ENCODE peak calls at places on chromosomes 3 and 15, in four cellular contexts. One of them, this sample, is unnamed. For H3K9me3, the result is how much of the 10 kb centered on the place peaks cover.

GRCh38 chr3:105354429-105354828 is 12.3 kb upstream of the ALCAM start:
- DNase-seq in uterus: no peak
- DNase-seq in cardiac muscle cell: peak
- DNase-seq in AG04450: no peak
- DNase-seq in this sample: no peak

GRCh38 chr3:174858353-174858752 is 781 bp upstream of the NAALADL2 start:
- DNase-seq in cardiac muscle cell: no peak
- DNase-seq in AG04450: no peak
- DNase-seq in uterus: no peak
- DNase-seq in this sample: no peak

GRCh38 chr3:129482721-129483120 is 42.7 kb downstream of the IFT122 start:
- DNase-seq in AG04450: no peak
- DNase-seq in uterus: no peak
- DNase-seq in cardiac muscle cell: no peak
- DNase-seq in this sample: peak

GRCh38 chr3:13391308-13391707 is 28.8 kb downstream of the NUP210 start:
- DNase-seq in AG04450: no peak
- DNase-seq in cardiac muscle cell: no peak
- DNase-seq in uterus: no peak
- DNase-seq in this sample: peak

GRCh38 chr3:187027531-187027936 is 97.2 kb downstream of the ST6GAL1 start:
- DNase-seq in cardiac muscle cell: no peak
- DNase-seq in uterus: no peak
- DNase-seq in AG04450: no peak
- DNase-seq in this sample: peak

GRCh38 chr3:24340161-24340560 is 154.5 kb downstream of the THRB start:
- DNase-seq in cardiac muscle cell: no peak
- DNase-seq in AG04450: no peak
- DNase-seq in uterus: no peak
- DNase-seq in this sample: no peak

GRCh38 chr15:67943961-67944674 is 104.3 kb upstream of the RNU6-1 start:
- DNase-seq in uterus: peak
- DNase-seq in cardiac muscle cell: peak
- DNase-seq in AG04450: no peak
- DNase-seq in this sample: no peak

GRCh38 chr15:22955544-22956085 is 24.6 kb downstream of the CYFIP1 start:
- DNase-seq in AG04450: no peak
- DNase-seq in cardiac muscle cell: no peak
- DNase-seq in uterus: no peak
- DNase-seq in this sample: no peak

GRCh38 chr3:64023187-64023860 is at the start of gene PSMD6:
- DNase-seq in uterus: peak
- DNase-seq in AG04450: peak
- DNase-seq in cardiac muscle cell: peak
- DNase-seq in this sample: peak

GRCh38 chr3:138460536-138461205 is 26.3 kb downstream of the ESYT3 start:
- DNase-seq in cardiac muscle cell: no peak
- DNase-seq in AG04450: no peak
- DNase-seq in uterus: no peak
- DNase-seq in this sample: no peak

GRCh38 chr3:62467936-62468722 is 94.8 kb upstream of the FEZF2 start:
- DNase-seq in AG04450: no peak
- DNase-seq in uterus: no peak
- DNase-seq in cardiac muscle cell: no peak
- DNase-seq in this sample: no peak

GRCh38 chr3:76958231-76958630 is 81.7 kb upstream of the ROBO2 start:
- DNase-seq in AG04450: no peak
- DNase-seq in uterus: no peak
- DNase-seq in cardiac muscle cell: no peak
- DNase-seq in this sample: no peak

GRCh38 chr3:3113042-3113709 is 3.0 kb upstream of the IL5RA start:
- DNase-seq in cardiac muscle cell: peak
- DNase-seq in uterus: no peak
- DNase-seq in AG04450: no peak
- DNase-seq in this sample: no peak

GRCh38 chr3:124966557-124967480 is 32.3 kb upstream of the MUC13 start:
- DNase-seq in cardiac muscle cell: no peak
- DNase-seq in uterus: no peak
- DNase-seq in AG04450: no peak
- DNase-seq in this sample: no peak

GRCh38 chr15:58484794-58485600 is 53.2 kb downstream of the LIPC start:
- DNase-seq in cardiac muscle cell: no peak
- DNase-seq in uterus: no peak
- DNase-seq in AG04450: no peak
- DNase-seq in this sample: no peak

GRCh38 chr3:167091186-167091585 is 288.9 kb downstream of the ZBBX start:
- DNase-seq in AG04450: no peak
- DNase-seq in cardiac muscle cell: no peak
- DNase-seq in uterus: no peak
- DNase-seq in this sample: no peak

GRCh38 chr3:73681198-73681597 is 56.5 kb upstream of the PDZRN3 start:
- DNase-seq in uterus: no peak
- DNase-seq in AG04450: no peak
- DNase-seq in cardiac muscle cell: no peak
- DNase-seq in this sample: no peak

GRCh38 chr15:92803852-92804609 is 96.1 kb upstream of the CHD2 start:
- DNase-seq in cardiac muscle cell: peak
- DNase-seq in uterus: peak
- DNase-seq in AG04450: peak
- DNase-seq in this sample: no peak

GRCh38 chr3:51975857-51976549 is 1.1 kb downstream of the ABHD14A start:
- DNase-seq in AG04450: no peak
- DNase-seq in uterus: peak
- DNase-seq in cardiac muscle cell: peak
- DNase-seq in this sample: peak

GRCh38 chr15:58056015-58056414 is 9.5 kb downstream of the ALDH1A2 start:
- DNase-seq in AG04450: no peak
- DNase-seq in cardiac muscle cell: no peak
- DNase-seq in uterus: no peak
- DNase-seq in this sample: no peak

GRCh38 chr15:71060983-71061382 is 54.3 kb upstream of the THSD4 start:
- DNase-seq in AG04450: no peak
- DNase-seq in uterus: no peak
- DNase-seq in cardiac muscle cell: no peak
- DNase-seq in this sample: no peak

GRCh38 chr15:70680817-70681216 is 82.5 kb downstream of the UACA start:
- DNase-seq in AG04450: no peak
- DNase-seq in cardiac muscle cell: no peak
- DNase-seq in uterus: no peak
- DNase-seq in this sample: no peak

GRCh38 chr3:187227658-187228258 is 30.5 kb downstream of the RTP1 start:
- DNase-seq in uterus: no peak
- DNase-seq in cardiac muscle cell: peak
- DNase-seq in AG04450: peak
- DNase-seq in this sample: no peak

GRCh38 chr15:48330045-48330840 is 986 bp upstream of the DUT start:
- DNase-seq in uterus: no peak
- DNase-seq in cardiac muscle cell: peak
- DNase-seq in AG04450: no peak
- DNase-seq in this sample: no peak

GRCh38 chr3:44659015-44659414 is 10.5 kb downstream of the ZNF35 start:
- DNase-seq in AG04450: no peak
- DNase-seq in cardiac muscle cell: no peak
- DNase-seq in uterus: no peak
- DNase-seq in this sample: no peak
- H3K9me3 ChIP-seq in AG04450: under half
- H3K9me3 ChIP-seq in cardiac muscle cell: under half
- H3K9me3 ChIP-seq in uterus: under half
- H3K9me3 ChIP-seq in this sample: under half

GRCh38 chr15:28935316-28935715 is 49.5 kb downstream of the APBA2 start:
- DNase-seq in cardiac muscle cell: no peak
- DNase-seq in AG04450: no peak
- DNase-seq in uterus: no peak
- DNase-seq in this sample: peak
- TF ChIP-seq CTCF in cardiac muscle cell: peak
- TF ChIP-seq CTCF in AG04450: peak
- TF ChIP-seq CTCF in uterus: no peak
- TF ChIP-seq CTCF in this sample: peak

GRCh38 chr15:79919749-79920511 is 23.1 kb upstream of the MTHFS start:
- DNase-seq in AG04450: no peak
- DNase-seq in uterus: no peak
- DNase-seq in cardiac muscle cell: no peak
- DNase-seq in this sample: peak

GRCh38 chr15:79922512-79923067 is 25.8 kb upstream of the MTHFS start:
- DNase-seq in cardiac muscle cell: no peak
- DNase-seq in uterus: no peak
- DNase-seq in AG04450: no peak
- DNase-seq in this sample: no peak

GRCh38 chr15:79916424-79916823 is 19.6 kb upstream of the MTHFS start:
- DNase-seq in AG04450: no peak
- DNase-seq in uterus: no peak
- DNase-seq in cardiac muscle cell: no peak
- DNase-seq in this sample: no peak

GRCh38 chr15:79918278-79918677 is 21.5 kb upstream of the MTHFS start:
- DNase-seq in AG04450: no peak
- DNase-seq in cardiac muscle cell: no peak
- DNase-seq in uterus: no peak
- DNase-seq in this sample: no peak

GRCh38 chr15:79919090-79919748 is 22.4 kb upstream of the MTHFS start:
- DNase-seq in uterus: no peak
- DNase-seq in AG04450: no peak
- DNase-seq in cardiac muscle cell: no peak
- DNase-seq in this sample: no peak
- H3K9me3 ChIP-seq in uterus: under half
- H3K9me3 ChIP-seq in AG04450: half or more
- H3K9me3 ChIP-seq in cardiac muscle cell: under half
- H3K9me3 ChIP-seq in this sample: half or more

DNA sequence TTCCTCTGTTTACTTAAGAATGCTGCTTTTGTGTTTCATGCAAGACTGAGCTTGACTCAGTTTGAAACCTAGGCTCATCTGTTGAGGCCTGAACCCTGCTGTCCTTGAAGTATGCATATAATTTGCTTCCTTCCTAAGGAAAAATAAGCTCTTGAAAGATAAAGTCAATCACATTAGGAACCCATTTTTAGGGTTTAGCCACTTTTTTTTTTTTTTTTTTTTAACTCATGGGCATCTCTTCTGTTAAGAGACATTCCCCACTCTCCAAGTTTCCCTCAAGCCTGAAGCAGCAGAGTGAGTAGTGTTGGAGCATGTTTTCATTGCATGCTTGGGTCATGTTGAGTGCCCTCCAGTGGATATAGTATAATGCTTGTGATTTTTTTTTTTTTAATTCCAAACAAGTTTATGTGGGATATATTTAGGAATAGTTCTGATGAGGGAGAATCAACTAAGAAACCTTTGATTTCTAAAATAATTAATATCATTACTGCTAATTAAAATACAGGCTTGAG is 3.6 kb downstream of the CTNNB1 start:
- DNase-seq in cardiac muscle cell: peak
- DNase-seq in AG04450: no peak
- DNase-seq in uterus: no peak
- DNase-seq in this sample: peak
- TF ChIP-seq CTCF in cardiac muscle cell: peak
- TF ChIP-seq CTCF in AG04450: peak
- TF ChIP-seq CTCF in uterus: peak
- TF ChIP-seq CTCF in this sample: peak

GRCh38 chr15:25087137-25087536 is 132.3 kb downstream of the SNRPN start:
- DNase-seq in AG04450: no peak
- DNase-seq in uterus: no peak
- DNase-seq in cardiac muscle cell: no peak
- DNase-seq in this sample: no peak

GRCh38 chr15:25091421-25092158 is 136.8 kb downstream of the SNRPN start:
- DNase-seq in uterus: no peak
- DNase-seq in AG04450: no peak
- DNase-seq in cardiac muscle cell: no peak
- DNase-seq in this sample: no peak

GRCh38 chr15:25090073-25090733 is 135.4 kb downstream of the SNRPN start:
- DNase-seq in AG04450: no peak
- DNase-seq in uterus: no peak
- DNase-seq in cardiac muscle cell: no peak
- DNase-seq in this sample: no peak

GRCh38 chr15:25088261-25088790 is 133.5 kb downstream of the SNRPN start:
- DNase-seq in uterus: no peak
- DNase-seq in AG04450: no peak
- DNase-seq in cardiac muscle cell: no peak
- DNase-seq in this sample: no peak

GRCh38 chr15:25089577-25089976 is 134.8 kb downstream of the SNRPN start:
- DNase-seq in uterus: no peak
- DNase-seq in cardiac muscle cell: no peak
- DNase-seq in AG04450: no peak
- DNase-seq in this sample: no peak
- H3K9me3 ChIP-seq in uterus: half or more
- H3K9me3 ChIP-seq in cardiac muscle cell: under half
- H3K9me3 ChIP-seq in AG04450: half or more
- H3K9me3 ChIP-seq in this sample: under half

DNA sequence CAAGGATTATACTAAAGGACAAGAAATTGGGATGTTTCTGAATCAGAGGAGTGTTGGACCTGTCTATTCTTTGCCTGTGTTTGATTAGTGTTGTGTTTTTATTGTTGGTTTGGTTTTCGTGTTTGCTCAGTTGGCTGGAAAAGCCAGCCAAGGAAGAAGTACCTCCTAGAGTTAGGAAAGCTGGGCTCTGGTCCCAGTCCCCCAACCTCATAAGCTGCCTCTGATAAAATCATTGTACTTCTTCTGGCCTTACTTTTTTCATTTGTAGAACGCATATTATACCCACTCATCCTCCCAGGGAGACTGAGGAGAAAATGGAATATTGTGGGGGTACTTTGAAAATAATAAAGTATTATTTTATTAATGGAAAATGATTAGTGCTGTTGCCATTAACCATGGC is 177.4 kb upstream of the TRIM42 start:
- DNase-seq in cardiac muscle cell: no peak
- DNase-seq in uterus: no peak
- DNase-seq in AG04450: no peak
- DNase-seq in this sample: no peak
- TF ChIP-seq CTCF in cardiac muscle cell: no peak
- TF ChIP-seq CTCF in uterus: no peak
- TF ChIP-seq CTCF in AG04450: no peak
- TF ChIP-seq CTCF in this sample: no peak

DNA sequence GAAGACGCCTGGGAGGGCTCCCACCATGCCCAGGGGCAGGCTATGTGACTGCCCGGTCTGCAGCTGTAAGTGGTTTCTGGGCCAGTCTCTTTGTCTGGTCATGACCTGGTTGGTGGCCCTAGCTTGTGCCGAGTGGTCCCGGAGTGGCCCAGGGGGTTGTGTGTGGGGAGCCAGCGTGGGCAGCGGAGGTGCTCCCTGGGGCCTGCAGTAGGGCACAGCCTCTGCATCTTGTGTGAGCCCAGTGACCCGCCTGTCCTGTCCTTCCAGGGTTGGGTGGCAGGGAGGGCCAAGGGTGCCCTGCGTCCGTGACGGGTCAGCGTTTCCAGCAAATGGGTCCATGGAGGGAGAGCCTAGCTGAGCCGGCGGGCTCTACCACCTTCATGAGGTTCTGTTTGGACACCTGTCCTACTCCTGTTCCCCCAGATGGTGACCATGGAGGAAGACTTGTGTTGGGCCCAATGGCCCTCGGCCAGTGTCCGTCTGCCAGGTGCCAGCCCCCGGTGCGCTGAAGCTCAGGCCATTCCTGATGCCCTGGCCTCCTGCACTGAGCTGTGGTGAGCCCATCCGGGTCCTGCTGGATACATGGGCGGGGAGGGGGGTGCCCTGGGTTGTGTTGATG is 215.4 kb downstream of the SNRPN start:
- DNase-seq in AG04450: no peak
- DNase-seq in uterus: peak
- DNase-seq in cardiac muscle cell: no peak
- DNase-seq in this sample: no peak
- H3K9me3 ChIP-seq in AG04450: half or more
- H3K9me3 ChIP-seq in uterus: under half
- H3K9me3 ChIP-seq in cardiac muscle cell: under half
- H3K9me3 ChIP-seq in this sample: under half

GRCh38 chr15:96610757-96611156 is 280.3 kb downstream of the NR2F2 start:
- DNase-seq in uterus: no peak
- DNase-seq in cardiac muscle cell: no peak
- DNase-seq in AG04450: no peak
- DNase-seq in this sample: no peak
- TF ChIP-seq CTCF in uterus: no peak
- TF ChIP-seq CTCF in cardiac muscle cell: no peak
- TF ChIP-seq CTCF in AG04450: no peak
- TF ChIP-seq CTCF in this sample: no peak

This sample was measured in OCI-LY7.